ENCODE peak calls at places on chromosomes 1 and 21, in four cellular contexts. F, O, D and M are unnamed samples.
A peak's percentile ranks its signal among the peaks of the same experiment; 100 is the strongest.

GRCh38 chr1:59072017-59072947 is 224.6 kb upstream of the FGGY start:
- DNase-seq in F (no peak), O (no peak), D (no peak), M (peak; percentile 29)

GRCh38 chr1:177983087-177983823 is 13.4 kb upstream of the SEC16B start:
- DNase-seq in F (no peak), O (no peak), D (no peak), M (no peak)

GRCh38 chr1:71228727-71229371 is 148.0 kb upstream of the ZRANB2 start:
- DNase-seq in F (no peak), O (no peak), D (no peak), M (no peak)

GRCh38 chr1:241972703-241973375 is 15.3 kb downstream of the BECN2 start:
- DNase-seq in F (no peak), O (no peak), D (no peak), M (no peak)

GRCh38 chr1:205376739-205377138 is 20.0 kb upstream of the KLHDC8A start:
- DNase-seq in F (no peak), O (no peak), D (no peak), M (no peak)

GRCh38 chr21:43983390-43983789 is 28.7 kb upstream of the TRAPPC10 start:
- DNase-seq in F (no peak), O (no peak), D (no peak), M (no peak)

GRCh38 chr1:54791880-54792522 is 9.1 kb downstream of the TTC22 start:
- DNase-seq in F (no peak), O (no peak), D (no peak), M (peak; percentile 67)

GRCh38 chr1:180254854-180255253 is 24.8 kb downstream of the LHX4 start:
- DNase-seq in F (no peak), O (peak; percentile 37), D (no peak), M (no peak)

GRCh38 chr21:17746920-17747319 is 72.2 kb downstream of the C21orf91 start:
- DNase-seq in F (no peak), O (no peak), D (no peak), M (no peak)

GRCh38 chr1:107057197-107058133 is 991 bp downstream of the PRMT6 start:
- DNase-seq in F (peak; percentile 34), O (peak; percentile 87), D (peak; percentile 3), M (peak; percentile 35)

GRCh38 chr1:207948536-207949250 is 37.8 kb upstream of the CD34 start:
- DNase-seq in F (no peak), O (no peak), D (no peak), M (no peak)

GRCh38 chr1:109197163-109198042 is 16.3 kb upstream of the SARS1 start:
- DNase-seq in F (no peak), O (peak; percentile 82), D (no peak), M (no peak)

GRCh38 chr1:201362906-201363305 is 14.6 kb downstream of the TNNT2 start:
- DNase-seq in F (no peak), O (peak; percentile 35), D (no peak), M (no peak)

GRCh38 chr1:215636258-215636965 is 69.3 kb downstream of the KCTD3 start:
- DNase-seq in F (no peak), O (no peak), D (no peak), M (peak; percentile 20)

GRCh38 chr1:18481190-18481920 is 625 bp downstream of the KLHDC7A start:
- DNase-seq in F (no peak), O (no peak), D (no peak), M (no peak)

GRCh38 chr1:174800951-174801350 is 198.8 kb upstream of the CACYBP start:
- DNase-seq in F (no peak), O (no peak), D (no peak), M (no peak)

GRCh38 chr1:39268112-39268581 is 63.7 kb downstream of the MACF1 start:
- DNase-seq in F (no peak), O (no peak), D (no peak), M (no peak)

GRCh38 chr1:24861821-24862727 is 68.0 kb downstream of the RUNX3 start:
- DNase-seq in F (no peak), O (peak; percentile 61), D (no peak), M (no peak)

GRCh38 chr1:175210744-175211143 is 18.2 kb upstream of the KIAA0040 start:
- DNase-seq in F (no peak), O (no peak), D (no peak), M (no peak)

GRCh38 chr1:183247066-183247465 is 61.0 kb downstream of the LAMC2 start:
- DNase-seq in F (no peak), O (no peak), D (no peak), M (no peak)

GRCh38 chr21:25929859-25930520 is 195.2 kb downstream of the GABPA start:
- DNase-seq in F (no peak), O (no peak), D (no peak), M (no peak)

GRCh38 chr1:230145505-230145899 is 78.5 kb downstream of the GALNT2 start:
- DNase-seq in F (no peak), O (peak; percentile 75), D (no peak), M (no peak)

GRCh38 chr1:236316437-236316836 is 34.7 kb upstream of the ERO1B start:
- DNase-seq in F (no peak), O (no peak), D (no peak), M (no peak)

GRCh38 chr1:216815239-216815955 is 92.2 kb upstream of the ESRRG start:
- DNase-seq in F (no peak), O (no peak), D (no peak), M (no peak)

GRCh38 chr1:172168597-172168872 is 251.9 kb upstream of the C1orf105 start:
- DNase-seq in F (no peak), O (no peak), D (no peak), M (no peak)

GRCh38 chr1:173628888-173629287 is 6.2 kb upstream of the TEX50 start:
- DNase-seq in F (no peak), O (no peak), D (no peak), M (no peak)

GRCh38 chr21:45388611-45389296 is 16.2 kb upstream of the COL18A1 start:
- DNase-seq in F (no peak), O (peak; percentile 61), D (no peak), M (no peak)